ENCODE peak calls at places on chromosomes 7 and 10, in five cellular contexts. H is PC-3, T is OCI-LY7, Y is Caco-2, X is mesendoderm. G is an unnamed sample.

GRCh38 chr10:96287392-96288105 is 16.2 kb upstream of the BLNK start:
- DNase-seq in T (peak), H (no peak), Y (peak), X (no peak), G (peak)

GRCh38 chr10:91930939-91931338 is 7.4 kb downstream of the BTAF1 start:
- DNase-seq in Y (no peak), T (no peak), X (no peak), H (no peak), G (no peak)

GRCh38 chr10:22999942-23000341 is 72.1 kb downstream of the ARMC3 start:
- DNase-seq in T (no peak), X (no peak), H (no peak), Y (no peak), G (no peak)

GRCh38 chr7:27346531-27347260 is 104.1 kb downstream of the EVX1 start:
- DNase-seq in T (no peak), H (peak), X (peak), Y (peak), G (peak)

GRCh38 chr7:150966002-150966401 is 12.1 kb downstream of the KCNH2 start:
- DNase-seq in T (peak), Y (peak), X (peak), H (no peak), G (no peak)

GRCh38 chr10:129800-130199 is 5.5 kb upstream of the ZMYND11 start:
- DNase-seq in T (no peak), H (no peak), X (no peak), Y (peak), G (no peak)

GRCh38 chr7:142498364-142498763 is 240.5 kb upstream of the PRSS58 start:
- DNase-seq in X (no peak), T (no peak), Y (no peak), H (no peak), G (no peak)

GRCh38 chr7:45143616-45144015 is 14.0 kb upstream of the RAMP3 start:
- DNase-seq in H (peak), X (no peak), T (no peak), Y (no peak), G (no peak)

GRCh38 chr10:73772280-73773151 is 9.3 kb upstream of the CHCHD1 start:
- DNase-seq in T (peak), Y (peak), X (peak), H (peak), G (peak)

GRCh38 chr10:85978566-85979358 is 387.8 kb downstream of the GRID1 start:
- DNase-seq in Y (no peak), T (no peak), H (no peak), X (no peak), G (no peak)

GRCh38 chr10:36280396-36280795 is 638.3 kb upstream of the FZD8 start:
- DNase-seq in Y (no peak), X (peak), T (no peak), H (peak), G (no peak)

GRCh38 chr7:131623154-131623553 is 66.7 kb upstream of the PODXL start:
- DNase-seq in Y (peak), T (no peak), X (peak), H (no peak), G (no peak)

DNA sequence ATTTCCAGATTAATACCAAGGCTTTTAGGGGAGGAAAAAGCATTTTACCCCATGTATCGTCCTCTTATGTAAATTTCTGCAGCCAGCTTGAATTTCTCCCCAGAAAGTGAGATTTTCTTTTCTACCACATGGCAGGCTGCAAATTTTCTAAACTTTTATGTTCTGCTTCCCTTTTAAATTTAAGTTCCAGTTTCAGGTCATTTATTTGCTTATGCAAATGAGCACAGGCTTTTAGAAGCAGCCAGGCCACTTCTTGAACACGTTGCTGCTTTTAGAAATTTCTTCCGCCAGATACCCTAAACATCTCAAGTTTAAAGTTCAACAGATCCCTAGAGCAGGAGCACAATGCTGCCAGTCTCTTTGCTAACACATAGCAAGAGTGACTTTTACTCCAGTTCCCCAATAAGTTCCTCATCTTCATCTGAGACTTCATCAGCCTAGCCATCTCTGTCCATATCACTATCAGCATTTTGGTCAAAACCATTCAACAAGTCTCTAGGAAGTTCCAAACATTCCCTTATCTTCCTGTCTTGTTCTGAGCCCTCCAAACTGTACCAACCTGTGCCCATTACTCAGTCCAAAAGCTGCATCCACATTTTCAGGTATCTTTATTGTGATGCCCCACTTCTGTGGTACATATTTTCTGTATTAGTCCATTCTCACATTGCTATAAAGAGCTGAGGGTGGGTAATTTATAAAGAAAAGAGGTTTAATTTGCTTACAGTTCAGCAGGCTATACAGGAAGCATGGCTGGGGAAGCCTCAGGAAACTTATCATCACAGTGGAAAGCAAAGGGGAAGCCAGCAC is 16.3 kb downstream of the EZH2 start:
- DNase-seq in H (no peak), T (peak), Y (no peak), X (peak), G (no peak)
- H3K4me3 ChIP-seq in H (no peak), T (peak), Y (no peak), X (no peak), G (no peak)

GRCh38 chr7:36507868-36508440 is 118.3 kb downstream of the ANLN start:
- DNase-seq in T (no peak), H (no peak), X (no peak), Y (no peak), G (no peak)
- H3K4me3 ChIP-seq in T (no peak), H (no peak), X (no peak), Y (no peak), G (no peak)

GRCh38 chr10:5036511-5036910 is 32.9 kb upstream of the AKR1C2 start:
- DNase-seq in T (no peak), X (no peak), Y (no peak), H (no peak), G (no peak)
- H3K4me3 ChIP-seq in T (no peak), X (no peak), Y (no peak), H (no peak), G (no peak)

GRCh38 chr10:44468525-44468924 is 83.6 kb upstream of the CXCL12 start:
- DNase-seq in H (no peak), X (no peak), Y (no peak), T (no peak), G (no peak)
- H3K4me3 ChIP-seq in H (no peak), X (no peak), Y (no peak), T (no peak), G (no peak)

DNA sequence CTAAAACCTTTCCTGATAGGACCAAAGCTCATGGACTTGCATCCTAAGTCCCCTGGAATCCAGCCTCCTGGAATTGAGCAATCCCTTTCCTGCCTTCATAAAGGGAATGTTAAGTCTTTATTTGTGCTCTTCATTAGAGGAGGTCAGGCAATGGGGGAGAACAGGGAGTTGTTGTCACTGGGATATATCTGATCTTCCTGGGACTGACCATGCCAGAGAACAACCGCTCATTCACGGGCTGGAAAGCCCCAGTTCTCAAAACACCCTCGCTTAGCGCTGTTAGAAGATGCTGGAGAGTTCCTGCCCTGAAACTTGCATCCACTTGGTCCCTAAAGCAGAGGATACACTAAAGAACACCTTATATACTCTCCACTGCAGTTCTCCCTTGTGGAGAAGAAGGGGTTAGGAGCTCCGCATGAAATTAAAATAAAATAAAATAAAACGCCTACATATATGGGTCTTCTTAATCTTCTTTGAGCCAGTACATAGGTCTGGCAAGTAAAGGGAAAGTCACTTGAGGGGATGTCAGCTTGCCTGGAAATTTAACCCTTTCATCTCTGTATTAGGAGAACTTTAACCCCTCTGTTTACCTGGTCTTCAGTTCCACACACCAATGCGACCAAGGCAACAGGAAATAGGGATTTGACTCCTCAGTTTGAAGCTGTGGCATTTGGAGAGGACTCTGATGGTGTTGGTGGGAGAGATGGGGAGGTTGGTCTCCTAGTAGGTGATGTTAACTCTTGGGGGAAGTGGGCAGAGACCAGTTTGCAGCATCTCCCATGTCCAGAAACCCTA is 1.2 kb downstream of the SORCS1 start:
- DNase-seq in X (peak), T (no peak), Y (no peak), H (no peak), G (peak)
- H3K4me3 ChIP-seq in X (no peak), T (no peak), Y (no peak), H (no peak), G (peak)

G was measured in hepatocyte.